ENCODE peak calls at places on chromosome 16, in nine cellular contexts. Q is MM.1S; E is omental fat pad; J is stimulated activated naive CD4-positive, alpha-beta T cell; F is H4; G is stimulated activated CD8-positive, alpha-beta memory T cell treated with anti-CD3 and anti-CD28 coated beads, Interleukin-2, amount 100 ng/mL, for 48 hours; H is hepatic stellate cell; Z is smooth muscle cell of the brain vasculature; I is activated T-cell treated with anti-CD3 and anti-CD28 coated beads for 48 hours. L is an unnamed sample.

GRCh38 chr16:72743011-72743761 is 304.7 kb downstream of the ZFHX3 start:
- DNase-seq in F (no peak), H (no peak), I (no peak), J (no peak), Z (no peak), G (no peak), E (no peak), Q (peak; percentile 33), L (no peak)

GRCh38 chr16:81937305-81938038 is 73.8 kb downstream of the SDR42E1 start:
- DNase-seq in J (no peak), G (no peak), H (no peak), F (no peak), Z (no peak), Q (no peak), I (no peak), E (no peak), L (no peak)

GRCh38 chr16:89720859-89721643 is at the start of the genes VPS9D1 and ZNF276:
- DNase-seq in H (peak; percentile 76), F (peak; percentile 65), Z (no peak), I (peak; percentile 83), E (no peak), J (peak; percentile 94), G (peak; percentile 77), Q (peak; percentile 70), L (peak; percentile 4)

GRCh38 chr16:50301626-50302471 is 35.5 kb downstream of the ADCY7 start:
- DNase-seq in Z (no peak), Q (no peak), F (peak; percentile 33), I (no peak), E (no peak), J (no peak), H (peak; percentile 91), G (no peak), L (no peak)

GRCh38 chr16:78024159-78024558 is 1.8 kb downstream of the CLEC3A start:
- DNase-seq in J (no peak), Q (no peak), I (no peak), E (no peak), G (no peak), F (no peak), H (no peak), Z (no peak), L (no peak)

GRCh38 chr16:87974190-87974589 is 23.0 kb downstream of the BANP start:
- DNase-seq in E (no peak), Z (no peak), H (no peak), I (no peak), F (no peak), G (no peak), Q (no peak), J (no peak), L (no peak)

GRCh38 chr16:10428433-10429168 is 42.7 kb downstream of the ATF7IP2 start:
- DNase-seq in H (no peak), Q (no peak), I (no peak), Z (no peak), J (no peak), E (no peak), F (no peak), G (no peak), L (no peak)

GRCh38 chr16:48164907-48165715 is 9.3 kb upstream of the ABCC12 start:
- DNase-seq in Q (peak; percentile 55), G (peak; percentile 58), Z (peak; percentile 41), H (peak; percentile 86), J (peak; percentile 58), E (peak; percentile 38), I (peak; percentile 47), F (peak; percentile 69), L (no peak)

GRCh38 chr16:53434436-53435065 is at the start of gene RBL2:
- DNase-seq in G (peak; percentile 78), E (peak; percentile 36), H (peak; percentile 32), F (no peak), J (peak; percentile 88), Z (no peak), Q (peak; percentile 84), I (peak; percentile 80), L (peak; percentile 44)

GRCh38 chr16:31875112-31875803 is 1.7 kb downstream of the ZNF267 start:
- DNase-seq in E (no peak), F (no peak), G (no peak), Z (no peak), I (no peak), H (peak; percentile 50), J (no peak), Q (no peak), L (no peak)

GRCh38 chr16:73197598-73197997 is 149.7 kb upstream of the ZFHX3 start:
- DNase-seq in G (no peak), Q (no peak), Z (no peak), H (no peak), J (no peak), F (no peak), E (no peak), I (no peak), L (no peak)

GRCh38 chr16:85490407-85490806 is 122.7 kb upstream of the GSE1 start:
- DNase-seq in J (no peak), H (no peak), G (no peak), E (no peak), I (no peak), Z (no peak), Q (no peak), F (no peak), L (no peak)

GRCh38 chr16:59356709-59357108 is 622.6 kb upstream of the GOT2 start:
- DNase-seq in Q (no peak), F (no peak), E (no peak), J (no peak), G (no peak), Z (no peak), I (no peak), H (no peak), L (no peak)

GRCh38 chr16:4200000-4200780 is 41.7 kb downstream of the SRL start:
- DNase-seq in J (peak; percentile 10), E (peak; percentile 38), G (peak; percentile 3), H (peak; percentile 84), Q (peak; percentile 47), I (peak; percentile 20), Z (no peak), F (peak; percentile 46), L (peak; percentile 52)

GRCh38 chr16:72990003-72990521 is 57.9 kb downstream of the ZFHX3 start:
- DNase-seq in H (peak; percentile 73), E (peak; percentile 32), G (no peak), Q (no peak), I (no peak), F (peak; percentile 78), Z (peak; percentile 29), J (no peak), L (no peak)

GRCh38 chr16:11340710-11341109 is 4.5 kb upstream of the RMI2 start:
- DNase-seq in H (no peak), F (no peak), Z (no peak), G (no peak), I (no peak), J (no peak), E (no peak), Q (no peak), L (no peak)

GRCh38 chr16:65229191-65229662 is 107.4 kb upstream of the CDH11 start:
- DNase-seq in H (no peak), J (no peak), E (no peak), Q (no peak), Z (no peak), I (no peak), G (no peak), F (no peak), L (no peak)

GRCh38 chr16:705748-706188 is at the start of gene FBXL16:
- DNase-seq in J (no peak), H (no peak), I (no peak), Q (no peak), Z (no peak), G (no peak), F (no peak), E (no peak), L (peak; percentile 32)

GRCh38 chr16:73058616-73059409 is 10.9 kb upstream of the ZFHX3 start:
- DNase-seq in F (peak; percentile 42), Z (no peak), Q (peak; percentile 15), E (no peak), G (no peak), I (no peak), J (no peak), H (no peak), L (peak; percentile 42)

GRCh38 chr16:4500283-4500682 is 24.1 kb downstream of the HMOX2 start:
- DNase-seq in E (no peak), G (no peak), H (peak; percentile 93), Z (no peak), F (no peak), J (no peak), Q (no peak), I (no peak), L (no peak)

GRCh38 chr16:62475573-62475972 is 439.3 kb upstream of the CDH8 start:
- DNase-seq in E (no peak), Q (no peak), H (no peak), J (no peak), Z (no peak), I (no peak), G (no peak), F (no peak), L (no peak)

GRCh38 chr16:4556112-4556511 is at the start of gene C16orf96:
- DNase-seq in G (no peak), H (no peak), J (no peak), E (no peak), Z (no peak), Q (no peak), F (no peak), I (no peak), L (no peak)

GRCh38 chr16:89070590-89070989 is 23.1 kb upstream of the ACSF3 start:
- DNase-seq in J (no peak), Q (no peak), G (no peak), I (no peak), Z (no peak), H (no peak), F (no peak), E (no peak), L (no peak)

GRCh38 chr16:81607805-81608514 is 163.4 kb downstream of the CMIP start:
- DNase-seq in H (no peak), G (no peak), Z (no peak), Q (no peak), E (no peak), F (no peak), I (no peak), J (no peak), L (no peak)

GRCh38 chr16:2934450-2934849 is 22.7 kb downstream of the FLYWCH1 start:
- DNase-seq in H (no peak), I (no peak), Z (no peak), G (no peak), F (no peak), E (no peak), Q (no peak), J (no peak), L (no peak)

GRCh38 chr16:50213939-50214519 is 52.3 kb upstream of the ADCY7 start:
- DNase-seq in H (peak; percentile 29), I (no peak), Z (peak; percentile 50), Q (peak; percentile 61), E (no peak), F (no peak), J (peak; percentile 74), G (no peak), L (peak; percentile 13)

GRCh38 chr16:86072328-86073102 is 173.6 kb downstream of the IRF8 start:
- DNase-seq in I (peak; percentile 13), E (peak; percentile 35), F (peak; percentile 77), H (peak; percentile 77), G (peak; percentile 27), Z (peak; percentile 40), Q (peak; percentile 28), J (peak; percentile 2), L (peak; percentile 28)

GRCh38 chr16:15775209-15775608 is 81.6 kb downstream of the MYH11 start:
- DNase-seq in E (no peak), Z (no peak), J (no peak), Q (no peak), I (no peak), H (no peak), G (no peak), F (peak; percentile 31), L (no peak)

GRCh38 chr16:58655215-58655596 is 25.6 kb upstream of the CNOT1 start:
- DNase-seq in I (no peak), F (no peak), E (no peak), J (no peak), Q (no peak), Z (no peak), H (no peak), G (no peak), L (no peak)

GRCh38 chr16:57536306-57537193 is at the start of gene CCDC102A:
- DNase-seq in I (peak; percentile 40), H (peak; percentile 60), J (peak; percentile 92), Q (peak; percentile 20), E (peak; percentile 23), Z (no peak), G (peak; percentile 35), F (no peak), L (no peak)

GRCh38 chr16:11016524-11016988 is 72.2 kb downstream of the CLEC16A start:
- DNase-seq in Q (no peak), Z (no peak), G (no peak), F (no peak), I (no peak), H (no peak), E (no peak), J (no peak), L (no peak)

L was measured in DMS79 treated with DMSO at 0.1 percent for 48 hours.